ENCODE peak calls at places on chromosome 15, in five cellular contexts. C is left ventricle myocardium inferior; O is CD8-positive, alpha-beta T cell; J is stomach; Q is BJ. S is an unnamed sample. For H3K36me3, the result is how much of the 10 kb centered on the place peaks cover.

GRCh38 chr15:91469627-91470567 is 369.8 kb downstream of the SV2B start:
- DNase-seq in C (no peak), O (peak), J (peak), Q (no peak), S (no peak)

GRCh38 chr15:52094811-52095584 is 17.6 kb downstream of the BCL2L10 start:
- DNase-seq in C (no peak), O (no peak), J (no peak), Q (no peak), S (no peak)

GRCh38 chr15:98926236-98926635 is 81.4 kb downstream of the PGPEP1L start:
- DNase-seq in C (no peak), O (no peak), J (no peak), Q (no peak), S (no peak)

GRCh38 chr15:59360305-59360704 is 12.4 kb downstream of the MYO1E start:
- DNase-seq in C (no peak), O (no peak), J (no peak), Q (no peak), S (no peak)

GRCh38 chr15:25240461-25241021 is 198.3 kb downstream of the UBE3A start:
- DNase-seq in C (peak), O (no peak), J (no peak), Q (no peak), S (no peak)

GRCh38 chr15:97037080-97037479 is 706.6 kb downstream of the NR2F2 start:
- DNase-seq in C (no peak), O (no peak), J (no peak), Q (no peak), S (no peak)

GRCh38 chr15:31344824-31345605 is 18.4 kb downstream of the KLF13 start:
- DNase-seq in C (peak), O (no peak), J (no peak), Q (no peak), S (no peak)

GRCh38 chr15:39358441-39359041 is 222.3 kb upstream of the THBS1 start:
- DNase-seq in C (peak), O (no peak), J (peak), Q (no peak), S (no peak)

GRCh38 chr15:100810831-100811230 is 68.8 kb upstream of the ALDH1A3 start:
- DNase-seq in C (no peak), O (no peak), J (no peak), Q (no peak), S (no peak)

GRCh38 chr15:94370197-94370987 is 139.0 kb downstream of the MCTP2 start:
- DNase-seq in C (no peak), O (no peak), J (no peak), Q (no peak), S (no peak)

GRCh38 chr15:95127356-95127755 is 896.0 kb downstream of the MCTP2 start:
- DNase-seq in C (no peak), O (no peak), J (no peak), Q (no peak), S (no peak)

GRCh38 chr15:41104234-41104633 is 11.8 kb downstream of the INO80 start:
- DNase-seq in C (no peak), O (no peak), J (no peak), Q (no peak), S (no peak)

GRCh38 chr15:39598186-39598850 is 17.4 kb downstream of the THBS1 start:
- DNase-seq in C (no peak), O (no peak), J (no peak), Q (peak), S (no peak)

GRCh38 chr15:29784413-29784812 is 37.9 kb downstream of the TJP1 start:
- DNase-seq in C (no peak), O (no peak), J (no peak), Q (no peak), S (no peak)

GRCh38 chr15:77860101-77860691 is 217.3 kb downstream of the TBC1D2B start:
- DNase-seq in C (no peak), O (no peak), J (no peak), Q (no peak), S (no peak)

GRCh38 chr15:91258436-91258779 is 158.4 kb downstream of the SV2B start:
- DNase-seq in C (no peak), O (no peak), J (no peak), Q (no peak), S (no peak)

GRCh38 chr15:50234764-50235163 is 30.8 kb downstream of the HDC start:
- DNase-seq in C (no peak), O (no peak), J (no peak), Q (no peak), S (no peak)

GRCh38 chr15:88484781-88485246 is 17.3 kb downstream of the MRPS11 start:
- DNase-seq in C (no peak), O (no peak), J (no peak), Q (no peak), S (peak)

GRCh38 chr15:76553564-76553963 is 217.0 kb downstream of the ISL2 start:
- DNase-seq in C (no peak), O (no peak), J (no peak), Q (no peak), S (no peak)

GRCh38 chr15:35690698-35691116 is 144.7 kb upstream of the DPH6 start:
- DNase-seq in C (no peak), O (no peak), J (no peak), Q (no peak), S (no peak)

GRCh38 chr15:74505837-74506514 is 35.0 kb upstream of the ARID3B start:
- DNase-seq in C (no peak), O (no peak), J (no peak), Q (no peak), S (no peak)

GRCh38 chr15:66966256-66966655 is 99.1 kb upstream of the SMAD3 start:
- DNase-seq in C (no peak), O (no peak), J (no peak), Q (no peak), S (no peak)
- TF ChIP-seq CTCF in C (no peak), O (no peak), J (no peak), Q (peak), S (no peak)

DNA sequence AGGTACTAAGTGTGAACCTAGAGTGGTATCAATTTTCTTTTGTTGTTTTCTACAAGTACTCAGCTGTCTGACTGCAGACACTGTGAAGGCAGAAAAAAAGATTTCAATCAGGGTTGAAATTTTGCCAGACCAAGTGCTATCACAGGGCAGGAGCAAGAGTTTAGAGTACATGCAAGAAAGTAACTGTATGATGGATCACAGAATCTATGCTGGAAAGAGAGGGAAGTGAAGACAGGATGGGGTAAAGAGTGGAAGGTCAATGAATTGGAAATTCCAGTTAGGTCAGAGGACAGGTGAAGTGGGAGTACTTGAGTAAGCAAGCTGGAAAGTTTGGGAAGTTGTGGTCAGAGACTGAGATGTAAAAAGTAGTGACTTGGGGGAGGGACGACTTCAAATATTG is 7.2 kb downstream of the SPG11 start:
- DNase-seq in C (no peak), O (no peak), J (no peak), Q (no peak), S (no peak)
- H3K36me3 ChIP-seq in C (half or more), O (under half), J (half or more), Q (under half), S (under half)

GRCh38 chr15:70324001-70324974 is 226.6 kb upstream of the TLE3 start:
- DNase-seq in C (no peak), O (no peak), J (peak), Q (peak), S (no peak)
- TF ChIP-seq CTCF in C (no peak), O (no peak), J (no peak), Q (no peak), S (no peak)

GRCh38 chr15:57634290-57634689 is 42.6 kb downstream of the MYZAP start:
- DNase-seq in C (no peak), O (no peak), J (no peak), Q (no peak), S (no peak)
- H3K36me3 ChIP-seq in C (half or more), O (under half), J (half or more), Q (under half), S (under half)